ENCODE peak calls at places on chromosome 19, in seven cellular contexts. G, N, D, U, C, H and O are unnamed samples.

GRCh38 chr19:19866599-19867248 is 1.0 kb downstream of the ZNF253 start:
- DNase-seq in H (no peak), C (no peak), G (peak; percentile 19), N (no peak), U (peak; percentile 36), D (peak; percentile 35), O (peak; percentile 75)

GRCh38 chr19:11033763-11034162 is 55.5 kb upstream of the LDLR start:
- DNase-seq in D (no peak), N (no peak), H (no peak), U (no peak), C (no peak), G (no peak), O (no peak)

GRCh38 chr19:39411832-39412099 is 703 bp upstream of the PLEKHG2 start:
- DNase-seq in D (peak; percentile 71), G (peak; percentile 96), N (peak; percentile 90), H (no peak), C (peak; percentile 91), U (peak; percentile 89), O (no peak)

GRCh38 chr19:6187374-6187773 is 51.9 kb downstream of the ACSBG2 start:
- DNase-seq in N (no peak), C (no peak), H (no peak), G (no peak), U (no peak), D (no peak), O (no peak)

GRCh38 chr19:609001-609340 is 19.3 kb downstream of the HCN2 start:
- DNase-seq in D (no peak), C (peak; percentile 11), H (no peak), U (no peak), G (peak; percentile 57), N (no peak), O (no peak)

GRCh38 chr19:49638360-49638759 is 1.6 kb downstream of the RRAS start:
- DNase-seq in H (no peak), C (no peak), U (no peak), N (no peak), D (no peak), G (peak; percentile 32), O (no peak)

GRCh38 chr19:48683349-48683748 is 10.5 kb upstream of the NTN5 start:
- DNase-seq in H (no peak), C (no peak), N (no peak), U (peak; percentile 44), G (no peak), D (no peak), O (no peak)

GRCh38 chr19:38047641-38048040 is 140.6 kb downstream of the SIPA1L3 start:
- DNase-seq in G (no peak), U (no peak), N (no peak), C (no peak), H (no peak), D (no peak), O (no peak)

GRCh38 chr19:50639121-50640112 is at the start of gene SYT3:
- DNase-seq in C (no peak), U (peak; percentile 49), H (no peak), D (peak; percentile 38), N (no peak), G (peak; percentile 20), O (no peak)

GRCh38 chr19:53844849-53845246 is 20.7 kb upstream of the NLRP12 start:
- DNase-seq in G (no peak), C (no peak), N (no peak), D (no peak), U (no peak), H (no peak), O (no peak)

GRCh38 chr19:23437901-23438300 is 42.6 kb upstream of the ZNF91 start:
- DNase-seq in G (no peak), C (no peak), D (no peak), U (no peak), H (no peak), N (peak; percentile 12), O (no peak)

GRCh38 chr19:40616941-40617340 is 15.8 kb downstream of the LTBP4 start:
- DNase-seq in G (no peak), H (no peak), U (no peak), D (no peak), C (no peak), N (no peak), O (no peak)

GRCh38 chr19:34667349-34668076 is 9.4 kb downstream of the SCGB2B2 start:
- DNase-seq in H (no peak), D (no peak), C (peak; percentile 43), U (no peak), G (no peak), N (no peak), O (no peak)

GRCh38 chr19:4691383-4691782 is 21.2 kb upstream of the MYDGF start:
- DNase-seq in N (no peak), D (no peak), U (no peak), C (no peak), H (no peak), G (peak; percentile 38), O (no peak)

GRCh38 chr19:14375055-14375581 is 6.1 kb upstream of the ADGRE5 start:
- DNase-seq in D (no peak), N (no peak), C (no peak), U (no peak), G (peak; percentile 73), H (no peak), O (no peak)

GRCh38 chr19:13098291-13099072 is 4.2 kb downstream of the LYL1 start:
- DNase-seq in G (no peak), N (no peak), D (no peak), U (no peak), C (no peak), H (no peak), O (no peak)

GRCh38 chr19:17468302-17469091 is 1.8 kb upstream of the SLC27A1 start:
- DNase-seq in C (no peak), G (peak; percentile 38), H (no peak), D (no peak), U (no peak), N (no peak), O (no peak)

GRCh38 chr19:3369337-3370213 is 3.2 kb downstream of the NFIC start:
- DNase-seq in U (peak; percentile 17), G (peak; percentile 63), C (no peak), D (no peak), N (peak; percentile 65), H (no peak), O (no peak)

GRCh38 chr19:13872695-13873389 is 4.1 kb upstream of the NANOS3 start:
- DNase-seq in G (no peak), H (no peak), N (no peak), U (no peak), C (no peak), D (no peak), O (no peak)

GRCh38 chr19:44777715-44778347 is at the start of gene CBLC:
- DNase-seq in C (peak; percentile 88), G (peak; percentile 92), H (no peak), N (no peak), D (peak; percentile 76), U (no peak), O (no peak)

GRCh38 chr19:44025217-44025936 is at the start of gene ZNF222:
- DNase-seq in C (peak; percentile 73), D (peak; percentile 43), U (peak; percentile 70), G (peak; percentile 87), N (peak; percentile 83), H (peak; percentile 43), O (peak; percentile 74)

GRCh38 chr19:15331419-15332310 is 674 bp downstream of the BRD4 start:
- DNase-seq in D (peak; percentile 20), U (peak; percentile 69), H (no peak), C (peak; percentile 21), G (peak; percentile 64), N (no peak), O (no peak)

GRCh38 chr19:41646589-41647204 is 19.8 kb upstream of the CEACAM4 start:
- DNase-seq in D (no peak), U (peak; percentile 61), N (no peak), G (no peak), C (no peak), H (no peak), O (peak; percentile 25)

GRCh38 chr19:42166336-42166735 is 34.1 kb upstream of the POU2F2 start:
- DNase-seq in G (no peak), H (no peak), U (no peak), N (no peak), C (no peak), D (no peak), O (no peak)

GRCh38 chr19:35144600-35145436 is 1.8 kb downstream of the FXYD7 start:
- DNase-seq in G (peak; percentile 84), N (no peak), D (no peak), C (no peak), U (no peak), H (no peak), O (no peak)

GRCh38 chr19:51091895-51092873 is 9.5 kb upstream of the KLK14 start:
- DNase-seq in G (no peak), C (no peak), D (no peak), U (no peak), N (no peak), H (no peak), O (no peak)

GRCh38 chr19:29029271-29029670 is 183.7 kb downstream of the UQCRFS1 start:
- DNase-seq in U (no peak), N (no peak), H (no peak), G (no peak), D (no peak), C (no peak), O (no peak)

GRCh38 chr19:49014123-49014869 is 2.6 kb downstream of the LHB start:
- DNase-seq in H (no peak), D (no peak), U (no peak), G (no peak), N (no peak), C (no peak), O (no peak)

GRCh38 chr19:2426661-2427322 is 594 bp downstream of the TIMM13 start:
- DNase-seq in C (peak; percentile 27), U (peak; percentile 56), N (no peak), D (peak; percentile 35), H (no peak), G (peak; percentile 53), O (no peak)

GRCh38 chr19:3196064-3196932 is 10.6 kb downstream of the NCLN start:
- DNase-seq in G (no peak), N (no peak), H (no peak), U (no peak), C (no peak), D (no peak), O (no peak)

GRCh38 chr19:39296055-39296645 is at the start of gene IFNL1:
- DNase-seq in C (no peak), H (no peak), N (no peak), U (no peak), D (no peak), G (no peak), O (no peak)

GRCh38 chr19:20154636-20155035 is 12.4 kb upstream of the ZNF486 start:
- DNase-seq in N (no peak), H (no peak), D (no peak), C (no peak), G (no peak), U (no peak), O (no peak)

GRCh38 chr19:14686411-14686810 is 3.4 kb upstream of the ZNF333 start:
- DNase-seq in H (no peak), D (no peak), U (peak; percentile 12), C (no peak), N (peak; percentile 4), G (peak; percentile 17), O (no peak)

GRCh38 chr19:11111771-11112144 is 22.5 kb downstream of the LDLR start:
- DNase-seq in U (no peak), C (no peak), H (no peak), G (no peak), N (no peak), D (no peak), O (no peak)

GRCh38 chr19:19209372-19209771 is 2.4 kb upstream of the NCAN start:
- DNase-seq in C (no peak), D (no peak), H (no peak), U (no peak), N (no peak), G (no peak), O (no peak)